ENCODE peak calls at places on chromosomes 11 and 22, in six cellular contexts. V, N, B, P, A and K are unnamed samples.

GRCh38 chr22:46171940-46172339 is 21.6 kb downstream of the PPARA start:
- DNase-seq in N (peak; percentile 86), A (no peak), B (no peak), P (no peak), V (no peak), K (no peak)

GRCh38 chr11:46006418-46007070 is 84.1 kb downstream of the LARGE2 start:
- DNase-seq in A (peak; percentile 32), V (no peak), B (no peak), N (peak; percentile 83), P (peak; percentile 33), K (peak; percentile 47)

GRCh38 chr22:50165438-50166123 is 5.0 kb upstream of the PANX2 start:
- DNase-seq in V (no peak), B (peak; percentile 56), A (no peak), P (no peak), N (no peak), K (no peak)

GRCh38 chr22:30782613-30783012 is 87.9 kb downstream of the OSBP2 start:
- DNase-seq in P (no peak), N (peak; percentile 63), V (no peak), B (no peak), A (no peak), K (no peak)

GRCh38 chr22:42013385-42013784 is 14.8 kb downstream of the WBP2NL start:
- DNase-seq in A (no peak), V (no peak), N (no peak), B (no peak), P (no peak), K (no peak)

GRCh38 chr11:57406337-57406904 is 16.0 kb upstream of the PRG2 start:
- DNase-seq in N (peak; percentile 54), P (no peak), V (no peak), A (no peak), B (no peak), K (peak; percentile 49)

GRCh38 chr11:10455637-10456487 is 798 bp downstream of the AMPD3 start:
- DNase-seq in P (peak; percentile 56), N (peak; percentile 70), A (no peak), V (peak; percentile 70), B (peak; percentile 52), K (peak; percentile 27)

GRCh38 chr11:101914349-101914736 is 467 bp upstream of the CEP126 start:
- DNase-seq in N (peak; percentile 27), B (no peak), A (no peak), V (no peak), P (no peak), K (no peak)

GRCh38 chr11:79437981-79438630 is 2.7 kb downstream of the TENM4 start:
- DNase-seq in A (no peak), B (peak; percentile 56), N (no peak), P (no peak), V (no peak), K (no peak)

GRCh38 chr11:133553885-133554586 is 21.7 kb upstream of the OPCML start:
- DNase-seq in B (no peak), P (no peak), A (no peak), N (no peak), V (no peak), K (peak; percentile 16)

GRCh38 chr11:1041936-1042608 is 5.6 kb upstream of the MUC6 start:
- DNase-seq in A (peak; percentile 80), P (no peak), B (peak; percentile 70), N (no peak), V (no peak), K (no peak)

GRCh38 chr11:106794058-106794457 is 224.2 kb downstream of the GUCY1A2 start:
- DNase-seq in A (no peak), P (no peak), V (no peak), B (no peak), N (no peak), K (no peak)

GRCh38 chr22:42621505-42622002 is 6.9 kb upstream of the POLDIP3 start:
- DNase-seq in A (peak; percentile 73), B (peak; percentile 89), P (peak; percentile 78), N (peak; percentile 69), V (no peak), K (peak; percentile 69)

GRCh38 chr22:48781391-48781790 is 1046.3 kb downstream of the BRD1 start:
- DNase-seq in A (no peak), N (no peak), B (no peak), P (no peak), V (no peak), K (no peak)

GRCh38 chr22:48783821-48784266 is 1043.8 kb downstream of the BRD1 start:
- DNase-seq in V (no peak), B (peak; percentile 68), P (no peak), N (no peak), A (no peak), K (no peak)

GRCh38 chr22:48781868-48782267 is 1045.8 kb downstream of the BRD1 start:
- DNase-seq in P (no peak), N (no peak), B (peak; percentile 30), A (no peak), V (no peak), K (no peak)

GRCh38 chr22:48782326-48782725 is 1045.3 kb downstream of the BRD1 start:
- DNase-seq in V (no peak), N (no peak), A (no peak), B (no peak), P (no peak), K (no peak)

DNA sequence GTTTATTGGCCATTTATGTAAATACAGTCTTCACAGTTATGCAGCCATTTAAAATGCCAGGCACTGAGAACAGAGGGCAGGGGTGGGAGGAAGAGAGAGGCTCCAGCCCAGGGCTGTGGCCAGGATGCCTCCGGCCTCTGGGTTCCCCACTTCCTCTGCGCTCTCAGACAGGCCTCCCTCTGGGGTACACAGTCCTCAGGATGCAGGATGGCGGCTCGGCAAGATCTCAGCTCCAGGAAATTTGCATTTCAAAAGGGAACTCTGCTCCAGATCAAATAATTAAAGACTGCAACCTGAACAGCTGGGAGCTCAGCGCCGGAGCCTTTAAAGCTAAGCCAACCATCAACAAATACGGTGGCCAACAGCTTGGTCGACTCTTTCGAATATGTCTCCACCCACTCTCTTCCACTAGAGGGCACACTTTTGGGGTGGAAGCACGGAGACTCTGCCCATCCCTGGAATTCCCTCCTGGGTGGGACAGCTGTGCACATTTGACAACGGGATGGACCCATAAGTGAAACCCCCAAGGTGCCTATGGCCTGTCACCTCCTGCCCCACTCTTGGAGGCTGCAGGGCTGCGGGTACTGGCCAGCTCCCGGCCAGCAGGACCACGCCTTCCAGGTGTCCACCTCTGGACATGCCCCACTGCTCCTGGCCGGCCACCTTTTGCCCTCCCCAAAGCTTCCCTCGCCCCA is 1044.7 kb downstream of the BRD1 start:
- DNase-seq in A (no peak), V (no peak), B (peak; percentile 37), P (peak; percentile 38), N (no peak), K (no peak)
- TF ChIP-seq CTCF in A (no peak), V (no peak), B (no peak), P (peak; percentile 69), N (peak; percentile 22), K (no peak)

GRCh38 chr11:95093548-95093947 is 3.9 kb downstream of the ENDOD1 start:
- DNase-seq in P (no peak), B (no peak), A (no peak), N (no peak), V (no peak), K (no peak)

GRCh38 chr11:95092549-95093324 is 3.1 kb downstream of the ENDOD1 start:
- DNase-seq in A (no peak), N (peak; percentile 92), B (no peak), V (no peak), P (no peak), K (no peak)

GRCh38 chr11:95098826-95099225 is 9.2 kb downstream of the ENDOD1 start:
- DNase-seq in P (no peak), N (no peak), A (no peak), V (no peak), B (no peak), K (no peak)

GRCh38 chr11:95097209-95097608 is 7.6 kb downstream of the ENDOD1 start:
- DNase-seq in A (no peak), N (no peak), P (no peak), V (no peak), B (no peak), K (no peak)

DNA sequence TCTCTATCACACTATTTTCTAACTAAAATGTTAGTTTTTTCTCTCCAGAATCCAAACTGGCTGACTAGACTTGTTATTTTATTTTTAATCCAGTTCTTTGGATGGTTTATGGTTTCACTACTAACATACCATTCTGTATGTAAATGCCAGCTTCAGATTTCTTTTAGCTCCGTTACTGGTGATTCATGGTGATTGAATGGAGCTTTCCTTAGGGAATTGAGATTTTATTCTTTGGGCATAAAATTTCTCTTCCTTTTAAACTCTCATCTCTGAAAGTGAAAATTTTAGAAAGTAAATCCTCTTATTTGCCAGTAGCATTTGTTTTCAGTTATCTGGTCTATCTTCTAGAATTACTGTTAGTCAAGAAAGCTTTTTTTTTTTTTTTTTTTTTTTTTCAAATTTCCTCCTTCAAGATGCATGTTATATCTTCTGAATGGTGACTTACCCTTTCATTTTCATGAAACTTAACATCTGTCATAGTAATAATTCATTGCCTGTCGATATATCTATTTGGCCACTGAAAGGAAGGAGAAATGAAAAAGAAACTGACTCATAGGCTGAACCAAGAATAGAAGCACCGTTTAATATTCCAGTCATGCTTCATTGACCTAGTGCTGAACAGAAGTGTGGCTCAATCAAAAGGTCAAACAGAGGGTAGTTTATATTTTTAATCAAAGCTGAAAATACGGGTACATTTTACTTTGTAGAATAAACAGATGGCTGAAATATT is 6.4 kb downstream of the ENDOD1 start:
- DNase-seq in A (no peak), P (no peak), N (peak; percentile 57), B (no peak), V (no peak), K (no peak)
- H3K4me3 ChIP-seq in A (no peak overlapping the region), P (no peak overlapping the region), N (no peak overlapping the region), B (no peak overlapping the region), V (no peak overlapping the region), K (no peak overlapping the region)

DNA sequence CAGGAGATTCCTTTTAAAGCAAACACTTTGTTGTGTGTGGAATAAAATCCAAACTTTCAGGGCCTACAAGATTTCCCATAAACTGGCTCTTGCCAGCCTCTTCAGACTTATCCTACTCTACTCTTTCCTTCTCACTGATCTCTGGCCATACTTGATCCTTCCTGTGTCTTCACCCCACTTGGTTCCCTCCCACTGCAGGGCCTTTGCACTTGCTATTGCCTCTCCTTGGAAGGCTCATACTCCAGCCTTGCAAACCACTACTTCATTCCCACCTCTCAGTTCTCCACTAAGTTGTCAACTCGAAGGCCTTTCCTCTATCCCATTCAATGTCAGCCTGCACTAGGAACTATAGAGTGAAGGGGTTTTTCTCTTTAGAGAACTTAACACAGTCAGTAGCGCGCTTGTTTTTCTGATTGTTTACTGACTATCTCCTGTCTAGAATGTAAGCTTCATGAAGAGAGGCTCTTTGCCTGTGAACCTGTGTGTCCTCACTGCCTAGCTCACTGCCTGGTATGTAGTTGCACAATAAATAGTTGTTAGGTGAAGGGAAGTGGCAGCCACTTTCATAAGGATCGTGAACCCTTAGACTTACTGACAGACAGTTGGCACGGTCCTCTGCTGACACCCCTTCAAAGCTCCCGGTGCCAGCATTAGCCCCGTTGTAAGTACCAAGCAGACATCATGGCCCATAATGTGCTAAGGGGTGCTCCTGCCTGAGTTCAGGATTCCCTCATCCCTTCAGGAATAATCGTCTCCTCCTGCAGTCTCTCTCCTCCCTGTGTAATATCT is 833 bp upstream of the ME3 start:
- DNase-seq in N (no peak), P (no peak), A (no peak), V (no peak), B (no peak), K (no peak)
- H3K27ac ChIP-seq in N (peak overlapping the region; percentile 83), P (peak overlapping the region; percentile 97), A (no peak overlapping the region), V (no peak overlapping the region), B (peak overlapping the region; percentile 84), K (peak overlapping the region; percentile 90)

DNA sequence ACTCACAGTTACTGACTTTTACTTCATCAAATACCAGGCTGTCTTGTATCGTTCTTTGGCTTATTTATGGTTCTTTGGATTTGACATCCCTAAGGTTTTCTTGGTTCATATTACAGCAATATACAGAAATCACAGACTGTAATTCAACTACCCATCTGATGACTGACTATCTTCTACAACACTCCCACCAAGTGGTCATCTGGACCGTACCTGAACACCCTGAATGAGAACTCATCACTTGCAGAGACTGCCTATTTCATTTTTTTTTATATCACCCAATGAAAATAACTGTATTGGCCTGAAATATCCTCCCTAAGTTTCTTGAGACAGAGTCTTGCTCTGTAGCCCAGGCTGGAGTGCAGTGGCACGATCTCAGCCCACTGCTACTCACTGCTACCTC is 9.5 kb upstream of the UPB1 start:
- DNase-seq in V (no peak), B (no peak), P (no peak), A (no peak), N (no peak), K (no peak)
- TF ChIP-seq CTCF in V (no peak), B (no peak), P (peak; percentile 39), A (no peak), N (no peak), K (peak; percentile 52)